ENCODE peak calls at places on chromosomes 2 and 18, in seven cellular contexts. One of them, this sample, is unnamed.

GRCh38 chr2:240992572-240993291 is 5.7 kb upstream of the SNED1 start:
- DNase-seq in GM12891: no peak
- DNase-seq in H1: peak; percentile 40
- DNase-seq in GM12878: no peak
- DNase-seq in K562: no peak
- DNase-seq in HepG2: no peak
- DNase-seq in SK-N-SH: no peak
- DNase-seq in this sample: no peak

GRCh38 chr2:65489269-65489668 is 56.9 kb upstream of the SPRED2 start:
- DNase-seq in GM12891: no peak
- DNase-seq in H1: no peak
- DNase-seq in GM12878: no peak
- DNase-seq in K562: no peak
- DNase-seq in HepG2: no peak
- DNase-seq in SK-N-SH: no peak
- DNase-seq in this sample: no peak

GRCh38 chr18:50623694-50624352 is 63.9 kb downstream of the MAPK4 start:
- DNase-seq in GM12891: no peak
- DNase-seq in H1: no peak
- DNase-seq in GM12878: no peak
- DNase-seq in K562: no peak
- DNase-seq in HepG2: no peak
- DNase-seq in SK-N-SH: no peak
- DNase-seq in this sample: no peak

GRCh38 chr18:12990128-12990485 is 1.1 kb upstream of the CEP192 start:
- DNase-seq in GM12891: no peak
- DNase-seq in H1: no peak
- DNase-seq in GM12878: peak; percentile 30
- DNase-seq in K562: no peak
- DNase-seq in HepG2: no peak
- DNase-seq in SK-N-SH: no peak
- DNase-seq in this sample: no peak

GRCh38 chr2:53088062-53088461 is 679.5 kb upstream of the CHAC2 start:
- DNase-seq in GM12891: no peak
- DNase-seq in H1: no peak
- DNase-seq in GM12878: no peak
- DNase-seq in K562: no peak
- DNase-seq in HepG2: no peak
- DNase-seq in SK-N-SH: no peak
- DNase-seq in this sample: no peak

GRCh38 chr2:196239622-196240587 is 68.5 kb upstream of the STK17B start:
- DNase-seq in GM12891: peak; percentile 20
- DNase-seq in H1: no peak
- DNase-seq in GM12878: peak; percentile 86
- DNase-seq in K562: peak; percentile 22
- DNase-seq in HepG2: no peak
- DNase-seq in SK-N-SH: no peak
- DNase-seq in this sample: no peak

GRCh38 chr2:239734436-239735005 is 290.6 kb downstream of the NDUFA10 start:
- DNase-seq in GM12891: no peak
- DNase-seq in H1: no peak
- DNase-seq in GM12878: no peak
- DNase-seq in K562: no peak
- DNase-seq in HepG2: no peak
- DNase-seq in SK-N-SH: no peak
- DNase-seq in this sample: no peak

GRCh38 chr2:32741575-32741974 is 113.7 kb downstream of the TTC27 start:
- DNase-seq in GM12891: no peak
- DNase-seq in H1: no peak
- DNase-seq in GM12878: no peak
- DNase-seq in K562: no peak
- DNase-seq in HepG2: no peak
- DNase-seq in SK-N-SH: no peak
- DNase-seq in this sample: no peak

GRCh38 chr18:27428120-27428519 is 243.0 kb upstream of the CHST9 start:
- DNase-seq in GM12891: no peak
- DNase-seq in H1: no peak
- DNase-seq in GM12878: no peak
- DNase-seq in K562: no peak
- DNase-seq in HepG2: no peak
- DNase-seq in SK-N-SH: no peak
- DNase-seq in this sample: no peak

GRCh38 chr2:241011296-241011600 is 12.8 kb downstream of the SNED1 start:
- DNase-seq in GM12891: no peak
- DNase-seq in H1: no peak
- DNase-seq in GM12878: no peak
- DNase-seq in K562: no peak
- DNase-seq in HepG2: no peak
- DNase-seq in SK-N-SH: no peak
- DNase-seq in this sample: no peak

GRCh38 chr2:71331581-71332412 is at the start of gene ZNF638:
- DNase-seq in GM12891: peak; percentile 93
- DNase-seq in H1: peak; percentile 91
- DNase-seq in GM12878: peak; percentile 71
- DNase-seq in K562: peak; percentile 97
- DNase-seq in HepG2: peak; percentile 90
- DNase-seq in SK-N-SH: peak; percentile 97
- DNase-seq in this sample: peak; percentile 87

GRCh38 chr2:23460228-23460627 is 75.2 kb downstream of the KLHL29 start:
- DNase-seq in GM12891: no peak
- DNase-seq in H1: no peak
- DNase-seq in GM12878: no peak
- DNase-seq in K562: no peak
- DNase-seq in HepG2: no peak
- DNase-seq in SK-N-SH: no peak
- DNase-seq in this sample: no peak

GRCh38 chr2:171579481-171579880 is 57.2 kb downstream of the CYBRD1 start:
- DNase-seq in GM12891: no peak
- DNase-seq in H1: no peak
- DNase-seq in GM12878: no peak
- DNase-seq in K562: no peak
- DNase-seq in HepG2: no peak
- DNase-seq in SK-N-SH: no peak
- DNase-seq in this sample: no peak

GRCh38 chr2:134200024-134200423 is 53.8 kb upstream of the MGAT5 start:
- DNase-seq in GM12891: no peak
- DNase-seq in H1: no peak
- DNase-seq in GM12878: no peak
- DNase-seq in K562: no peak
- DNase-seq in HepG2: no peak
- DNase-seq in SK-N-SH: no peak
- DNase-seq in this sample: no peak

DNA sequence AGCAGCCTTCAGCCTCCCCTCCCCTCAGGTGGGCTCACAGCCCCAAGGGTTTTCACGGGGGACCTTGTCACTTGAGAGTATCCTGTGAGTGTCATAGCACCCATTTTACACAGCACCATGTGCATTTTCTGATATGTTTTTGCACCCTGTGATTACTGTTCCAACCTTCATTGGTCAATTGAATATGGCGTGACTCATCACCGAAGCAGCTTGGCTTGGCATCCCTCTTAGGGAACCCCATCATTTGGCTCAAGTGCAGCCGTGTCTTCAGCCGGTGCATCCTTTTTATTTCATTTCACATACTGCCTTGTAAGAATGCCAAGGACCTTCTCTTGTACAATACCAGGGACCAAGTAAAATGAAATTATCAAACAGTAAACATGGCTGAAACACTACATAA is 57.6 kb downstream of the NPAS2 start:
- DNase-seq in GM12891: no peak
- DNase-seq in H1: no peak
- DNase-seq in GM12878: no peak
- DNase-seq in K562: no peak
- DNase-seq in HepG2: no peak
- DNase-seq in SK-N-SH: no peak
- DNase-seq in this sample: no peak
- TF ChIP-seq TAF1 in GM12891: no peak
- TF ChIP-seq TAF1 in H1: no peak
- TF ChIP-seq TAF1 in GM12878: no peak
- TF ChIP-seq TAF1 in K562: no peak
- TF ChIP-seq TAF1 in HepG2: no peak
- TF ChIP-seq TAF1 in SK-N-SH: no peak
- TF ChIP-seq TAF1 in this sample: no peak

DNA sequence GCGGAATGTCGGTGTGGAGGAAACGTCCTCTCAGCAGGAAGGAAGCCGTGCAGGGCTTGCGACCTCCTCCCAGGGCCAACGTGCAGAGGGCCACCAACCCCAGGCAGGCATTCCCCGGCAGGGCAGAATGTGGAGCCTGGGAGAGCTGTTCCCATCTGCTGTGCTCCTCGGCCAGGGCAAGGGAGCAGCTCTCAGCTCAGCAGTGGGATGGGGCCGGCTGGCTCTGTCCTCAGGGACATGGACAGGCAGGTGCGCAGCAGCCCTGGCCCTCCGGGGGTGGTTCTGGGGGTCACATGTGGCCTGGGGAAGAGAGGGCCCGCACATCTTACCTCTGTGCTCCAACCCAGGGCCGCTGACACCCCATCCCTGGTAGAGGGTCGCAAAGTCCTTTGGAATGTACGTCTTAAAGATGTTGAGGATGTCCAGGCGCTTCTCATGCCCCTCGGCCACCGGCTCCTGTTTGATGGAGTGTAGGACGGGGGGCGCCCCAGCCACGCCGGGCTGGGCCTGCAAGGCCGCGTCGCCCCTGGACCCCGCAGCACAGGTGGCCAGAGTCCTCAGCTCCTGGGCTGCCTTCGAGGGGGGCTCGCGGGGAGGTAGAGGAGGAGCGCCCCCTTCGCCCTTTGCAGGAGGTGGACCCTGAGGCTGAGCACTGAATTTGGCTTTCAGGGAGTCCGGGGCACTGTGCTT is 116.4 kb downstream of the ZNF516 start:
- DNase-seq in GM12891: no peak
- DNase-seq in H1: no peak
- DNase-seq in GM12878: no peak
- DNase-seq in K562: no peak
- DNase-seq in HepG2: no peak
- DNase-seq in SK-N-SH: no peak
- DNase-seq in this sample: no peak
- TF ChIP-seq POLR2AphosphoS5 in GM12891: no peak
- TF ChIP-seq POLR2AphosphoS5 in H1: no peak
- TF ChIP-seq POLR2AphosphoS5 in GM12878: no peak
- TF ChIP-seq POLR2AphosphoS5 in K562: no peak
- TF ChIP-seq POLR2AphosphoS5 in HepG2: no peak
- TF ChIP-seq POLR2AphosphoS5 in SK-N-SH: no peak
- TF ChIP-seq POLR2AphosphoS5 in this sample: no peak

GRCh38 chr18:39806519-39806918 is 2148.5 kb upstream of the PIK3C3 start:
- DNase-seq in GM12891: no peak
- DNase-seq in H1: no peak
- DNase-seq in GM12878: no peak
- DNase-seq in K562: no peak
- DNase-seq in HepG2: peak; percentile 28
- DNase-seq in SK-N-SH: no peak
- DNase-seq in this sample: no peak
- TF ChIP-seq TAF1 in GM12891: no peak
- TF ChIP-seq TAF1 in H1: no peak
- TF ChIP-seq TAF1 in GM12878: no peak
- TF ChIP-seq TAF1 in K562: no peak
- TF ChIP-seq TAF1 in HepG2: no peak
- TF ChIP-seq TAF1 in SK-N-SH: no peak
- TF ChIP-seq TAF1 in this sample: no peak

DNA sequence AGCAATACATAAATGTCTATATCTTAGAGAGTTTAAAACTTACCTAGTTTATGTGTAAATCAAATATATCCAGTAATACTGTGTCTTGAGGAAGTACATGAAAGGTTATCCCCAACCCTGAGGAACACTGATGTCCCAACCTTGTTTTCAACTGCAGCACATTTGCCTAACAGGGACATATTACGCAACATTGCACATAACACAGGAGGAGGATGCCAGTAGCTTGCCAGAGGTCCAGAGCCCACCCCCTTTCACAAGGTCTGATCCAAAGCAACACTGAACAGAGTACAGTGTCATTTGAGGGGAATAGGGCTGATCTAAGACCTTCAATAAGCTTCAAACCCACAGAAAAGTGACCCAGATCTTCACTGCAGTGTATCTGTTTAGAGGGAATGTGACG is 678.5 kb downstream of the ARHGAP15 start:
- DNase-seq in GM12891: no peak
- DNase-seq in H1: no peak
- DNase-seq in GM12878: no peak
- DNase-seq in K562: no peak
- DNase-seq in HepG2: peak; percentile 3
- DNase-seq in SK-N-SH: no peak
- DNase-seq in this sample: no peak
- TF ChIP-seq POLR2AphosphoS5 in GM12891: no peak
- TF ChIP-seq POLR2AphosphoS5 in H1: no peak
- TF ChIP-seq POLR2AphosphoS5 in GM12878: no peak
- TF ChIP-seq POLR2AphosphoS5 in K562: no peak
- TF ChIP-seq POLR2AphosphoS5 in HepG2: no peak
- TF ChIP-seq POLR2AphosphoS5 in SK-N-SH: no peak
- TF ChIP-seq POLR2AphosphoS5 in this sample: no peak